ENCODE peak calls at places on chromosome 22, in six cellular contexts. I is K562, L is endothelial cell of umbilical vein, S is HepG2, E is WTC11, H is H1. K is an unnamed sample.

GRCh38 chr22:30948930-30949342 is 19.6 kb downstream of the MORC2 start:
- DNase-seq in I (no peak), L (no peak), S (no peak), E (no peak), H (no peak), K (peak)

GRCh38 chr22:30754971-30755759 is 60.5 kb downstream of the OSBP2 start:
- DNase-seq in I (peak), L (peak), S (peak), E (peak), H (peak), K (peak)

GRCh38 chr22:43060213-43060612 is 29.0 kb downstream of the TTLL1 start:
- DNase-seq in I (peak), L (peak), S (peak), E (peak), H (peak), K (no peak)

GRCh38 chr22:26398741-26399153 is 30.3 kb upstream of the ASPHD2 start:
- DNase-seq in I (peak), L (peak), S (no peak), E (peak), H (peak), K (peak)

GRCh38 chr22:45977551-45978274 is 751 bp upstream of the WNT7B start:
- DNase-seq in I (no peak), L (no peak), S (no peak), E (peak), H (no peak), K (peak)

GRCh38 chr22:19882446-19883381 is 28.0 kb upstream of the GNB1L start:
- DNase-seq in I (no peak), L (no peak), S (no peak), E (peak), H (no peak), K (no peak)

GRCh38 chr22:46351767-46352166 is 16.3 kb downstream of the TRMU start:
- DNase-seq in I (no peak), L (no peak), S (no peak), E (no peak), H (no peak), K (no peak)

GRCh38 chr22:37545703-37546435 is 14.4 kb upstream of the CDC42EP1 start:
- DNase-seq in I (peak), L (peak), S (peak), E (peak), H (peak), K (peak)

GRCh38 chr22:37633693-37634504 is 5.6 kb upstream of the SH3BP1 start:
- DNase-seq in I (peak), L (peak), S (peak), E (peak), H (peak), K (no peak)

GRCh38 chr22:47593291-47593690 is 830.8 kb downstream of the TBC1D22A start:
- DNase-seq in I (no peak), L (no peak), S (no peak), E (no peak), H (no peak), K (no peak)

GRCh38 chr22:41948142-41948541 is 1.2 kb upstream of the CENPM start:
- DNase-seq in I (no peak), L (no peak), S (peak), E (no peak), H (no peak), K (no peak)

GRCh38 chr22:37464181-37464580 is 22.0 kb downstream of the MFNG start:
- DNase-seq in I (no peak), L (peak), S (no peak), E (no peak), H (no peak), K (no peak)

GRCh38 chr22:29011868-29012428 is 49.7 kb downstream of the C22orf31 start:
- DNase-seq in I (no peak), L (no peak), S (no peak), E (no peak), H (no peak), K (no peak)

GRCh38 chr22:31621507-31622160 is 40.4 kb downstream of the PISD start:
- DNase-seq in I (no peak), L (no peak), S (no peak), E (no peak), H (no peak), K (no peak)

GRCh38 chr22:37173709-37174108 is 14.3 kb downstream of the C1QTNF6 start:
- DNase-seq in I (no peak), L (no peak), S (no peak), E (peak), H (no peak), K (no peak)

GRCh38 chr22:47027766-47028165 is 265.3 kb downstream of the TBC1D22A start:
- DNase-seq in I (no peak), L (no peak), S (no peak), E (no peak), H (no peak), K (no peak)

GRCh38 chr22:47213571-47214230 is 451.3 kb downstream of the TBC1D22A start:
- DNase-seq in I (peak), L (no peak), S (peak), E (peak), H (no peak), K (peak)

GRCh38 chr22:46614070-46614931 is 5.9 kb upstream of the GRAMD4 start:
- DNase-seq in I (no peak), L (no peak), S (no peak), E (no peak), H (no peak), K (no peak)

GRCh38 chr22:42134033-42135020 is 3.7 kb upstream of the CYP2D6 start:
- DNase-seq in I (no peak), L (no peak), S (no peak), E (no peak), H (no peak), K (no peak)

GRCh38 chr22:25475554-25476022 is 88.9 kb upstream of the GRK3 start:
- DNase-seq in I (no peak), L (peak), S (no peak), E (no peak), H (no peak), K (peak)

GRCh38 chr22:26842103-26842502 is 184.7 kb downstream of the MIAT start:
- DNase-seq in I (no peak), L (no peak), S (no peak), E (no peak), H (no peak), K (no peak)

GRCh38 chr22:27474711-27475547 is 326.6 kb downstream of the MN1 start:
- DNase-seq in I (no peak), L (peak), S (no peak), E (peak), H (peak), K (peak)

GRCh38 chr22:28669388-28669787 is 10.3 kb downstream of the TTC28 start:
- DNase-seq in I (no peak), L (no peak), S (no peak), E (no peak), H (no peak), K (no peak)

GRCh38 chr22:45336971-45337431 is 27.3 kb downstream of the FAM118A start:
- DNase-seq in I (no peak), L (peak), S (no peak), E (no peak), H (no peak), K (no peak)

GRCh38 chr22:30602049-30602448 is 4.9 kb upstream of the TCN2 start:
- DNase-seq in I (no peak), L (peak), S (peak), E (no peak), H (no peak), K (peak)

GRCh38 chr22:41998361-41999261 is at the start of gene WBP2NL:
- DNase-seq in I (peak), L (peak), S (no peak), E (no peak), H (no peak), K (peak)

GRCh38 chr22:37162221-37163095 is 12.7 kb upstream of the IL2RB start:
- DNase-seq in I (no peak), L (no peak), S (no peak), E (no peak), H (no peak), K (no peak)

GRCh38 chr22:22060200-22061084 is 77.9 kb upstream of the TOP3B start:
- DNase-seq in I (peak), L (peak), S (peak), E (peak), H (peak), K (peak)

GRCh38 chr22:27460596-27461347 is 340.8 kb downstream of the MN1 start:
- DNase-seq in I (no peak), L (no peak), S (no peak), E (no peak), H (no peak), K (no peak)

GRCh38 chr22:20247010-20247505 is 21.1 kb downstream of the RTN4R start:
- DNase-seq in I (peak), L (no peak), S (no peak), E (peak), H (no peak), K (no peak)

GRCh38 chr22:46262449-46263207 is 515 bp downstream of the PKDREJ start:
- DNase-seq in I (no peak), L (peak), S (no peak), E (peak), H (peak), K (no peak)

GRCh38 chr22:19404676-19405075 is 26.9 kb downstream of the HIRA start:
- DNase-seq in I (no peak), L (no peak), S (no peak), E (no peak), H (no peak), K (no peak)

GRCh38 chr22:20038574-20038973 is 17.7 kb downstream of the TANGO2 start:
- DNase-seq in I (no peak), L (no peak), S (no peak), E (no peak), H (no peak), K (no peak)

GRCh38 chr22:27238935-27239510 is 562.5 kb downstream of the MN1 start:
- DNase-seq in I (peak), L (peak), S (no peak), E (no peak), H (no peak), K (peak)

GRCh38 chr22:30880181-30880601 is 88.4 kb downstream of the MORC2 start:
- DNase-seq in I (no peak), L (no peak), S (no peak), E (no peak), H (no peak), K (no peak)

GRCh38 chr22:44828193-44828592 is 75.8 kb downstream of the ARHGAP8 start:
- DNase-seq in I (peak), L (no peak), S (no peak), E (peak), H (no peak), K (peak)

DNA sequence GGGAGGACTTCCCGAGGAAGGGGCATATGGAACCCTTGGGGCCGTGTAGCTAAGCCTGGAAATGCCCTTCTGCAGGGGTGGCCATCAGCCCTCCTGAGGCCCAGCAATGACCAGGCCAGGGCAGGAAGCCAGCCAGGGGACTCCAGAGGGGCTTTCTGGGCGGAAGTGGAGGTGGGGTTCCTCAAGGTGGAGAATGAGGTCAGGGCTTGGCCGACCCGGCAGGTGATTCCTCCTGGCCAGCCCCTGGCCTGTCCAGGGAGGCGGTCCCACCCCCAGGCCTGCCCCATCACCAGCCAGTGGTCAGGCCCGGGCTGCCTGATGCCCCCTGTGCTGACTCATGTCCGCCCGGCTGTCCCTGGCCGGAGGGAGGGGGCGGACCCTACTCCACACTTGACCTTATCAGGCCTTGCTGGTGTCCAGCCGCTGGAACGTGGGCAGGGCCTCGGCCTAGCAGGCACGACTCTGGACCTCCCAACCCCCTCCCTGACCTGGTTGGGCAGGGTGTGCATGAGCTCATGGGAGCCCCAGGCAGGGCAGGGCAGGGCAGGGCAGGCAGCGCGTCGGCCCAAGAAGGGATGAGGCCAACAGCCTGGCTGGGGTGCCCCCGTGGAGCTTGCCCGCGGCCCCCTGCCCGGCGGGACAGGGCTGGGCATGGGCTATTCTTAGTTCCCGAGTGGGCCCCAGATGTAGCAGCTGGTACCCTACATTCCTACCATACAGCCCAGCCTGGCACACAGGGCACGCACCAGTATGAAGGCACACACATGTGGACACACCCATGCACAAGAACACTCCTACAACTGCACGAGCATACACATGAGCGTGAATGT is 35.9 kb downstream of the RPL3 start:
- DNase-seq in I (peak), L (peak), S (peak), E (no peak), H (no peak), K (no peak)
- TF ChIP-seq JUN in I (peak), L (peak), S (peak), E (no peak), H (no peak), K (no peak)

DNA sequence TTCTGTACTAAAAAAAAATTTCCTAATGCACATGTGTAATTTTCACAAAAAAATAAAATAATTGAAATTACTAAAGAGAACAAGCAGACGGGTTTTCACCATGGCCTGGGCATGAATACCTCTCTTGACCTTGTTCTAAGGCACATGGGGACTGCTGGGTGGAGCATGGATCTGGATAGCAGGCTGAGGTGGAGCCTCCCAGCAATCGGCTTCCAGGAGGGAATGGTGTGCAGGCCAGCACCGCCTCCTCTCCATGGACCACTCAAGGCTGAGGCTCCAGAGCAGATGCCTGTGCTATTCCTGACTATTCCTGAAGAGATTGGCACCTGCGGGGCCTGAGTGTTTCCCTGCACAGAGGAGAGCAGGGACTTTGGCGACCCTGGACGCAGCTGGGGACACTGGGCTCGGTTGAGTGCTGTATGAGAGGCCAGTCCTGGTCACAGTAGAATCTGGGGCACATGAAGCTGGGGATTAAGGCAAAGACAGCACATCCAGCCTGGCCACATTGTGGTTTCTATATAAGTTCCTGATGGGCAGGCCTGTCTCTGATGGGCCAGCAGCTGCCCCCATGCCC is 963.6 kb downstream of the BRD1 start:
- DNase-seq in I (no peak), L (no peak), S (no peak), E (no peak), H (no peak), K (no peak)
- TF ChIP-seq JUN in I (no peak), L (no peak), S (no peak), E (no peak), H (no peak), K (no peak)

GRCh38 chr22:23938328-23939016 is 22.5 kb downstream of the GSTT2B start:
- DNase-seq in I (peak), L (peak), S (peak), E (no peak), H (no peak), K (no peak)
- TF ChIP-seq JUN in I (no peak), L (no peak), S (no peak), E (no peak), H (no peak), K (no peak)

GRCh38 chr22:40603088-40603605 is 33.4 kb downstream of the MRTFA start:
- DNase-seq in I (no peak), L (peak), S (no peak), E (no peak), H (no peak), K (peak)
- TF ChIP-seq JUN in I (no peak), L (no peak), S (no peak), E (no peak), H (no peak), K (no peak)

GRCh38 chr22:40244586-40244985 is 66.9 kb downstream of the TNRC6B start:
- DNase-seq in I (no peak), L (no peak), S (no peak), E (no peak), H (no peak), K (no peak)

GRCh38 chr22:40251106-40251505 is 73.4 kb downstream of the TNRC6B start:
- DNase-seq in I (no peak), L (no peak), S (no peak), E (no peak), H (no peak), K (no peak)

GRCh38 chr22:40249286-40249685 is 71.6 kb downstream of the TNRC6B start:
- DNase-seq in I (no peak), L (no peak), S (no peak), E (no peak), H (no peak), K (no peak)

GRCh38 chr22:40250608-40251007 is 72.9 kb downstream of the TNRC6B start:
- DNase-seq in I (no peak), L (no peak), S (no peak), E (no peak), H (no peak), K (no peak)

DNA sequence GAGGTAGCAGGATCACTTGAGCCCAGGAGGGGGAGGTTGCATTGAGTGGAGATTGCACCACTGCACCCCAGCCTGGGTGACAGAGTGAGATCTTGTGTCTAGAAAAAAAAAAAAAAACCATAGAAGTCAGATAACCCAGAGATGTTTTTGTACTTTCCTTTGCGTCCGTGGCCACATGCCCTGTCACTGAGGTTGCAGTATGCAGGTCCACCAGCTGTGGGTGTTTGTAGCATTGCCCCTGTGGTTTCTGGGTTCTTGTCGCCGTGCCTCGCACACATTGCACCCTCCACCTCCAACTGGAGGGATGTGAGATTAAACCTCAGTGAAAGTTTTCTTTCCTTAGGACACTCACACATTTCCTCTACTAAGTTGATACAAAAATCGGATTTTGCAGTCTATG is 70.3 kb downstream of the TNRC6B start:
- DNase-seq in I (no peak), L (no peak), S (no peak), E (no peak), H (no peak), K (no peak)
- TF ChIP-seq JUN in I (no peak), L (no peak), S (no peak), E (no peak), H (no peak), K (no peak)

GRCh38 chr22:49687786-49688515 is 139.7 kb downstream of the BRD1 start:
- DNase-seq in I (no peak), L (no peak), S (no peak), E (no peak), H (no peak), K (no peak)
- TF ChIP-seq JUN in I (no peak), L (no peak), S (no peak), E (no peak), H (no peak), K (no peak)

GRCh38 chr22:35919002-35919542 is 109.6 kb downstream of the RBFOX2 start:
- DNase-seq in I (no peak), L (no peak), S (no peak), E (no peak), H (no peak), K (no peak)
- TF ChIP-seq JUN in I (no peak), L (no peak), S (no peak), E (no peak), H (no peak), K (no peak)

GRCh38 chr22:40521046-40521445 is 115.5 kb downstream of the MRTFA start:
- DNase-seq in I (no peak), L (no peak), S (no peak), E (no peak), H (no peak), K (no peak)

GRCh38 chr22:40525250-40525884 is 111.2 kb downstream of the MRTFA start:
- DNase-seq in I (peak), L (peak), S (peak), E (peak), H (no peak), K (peak)

GRCh38 chr22:40520562-40520961 is 116.0 kb downstream of the MRTFA start:
- DNase-seq in I (no peak), L (no peak), S (no peak), E (no peak), H (no peak), K (no peak)

GRCh38 chr22:40526960-40527359 is 109.6 kb downstream of the MRTFA start:
- DNase-seq in I (no peak), L (no peak), S (no peak), E (no peak), H (no peak), K (no peak)

DNA sequence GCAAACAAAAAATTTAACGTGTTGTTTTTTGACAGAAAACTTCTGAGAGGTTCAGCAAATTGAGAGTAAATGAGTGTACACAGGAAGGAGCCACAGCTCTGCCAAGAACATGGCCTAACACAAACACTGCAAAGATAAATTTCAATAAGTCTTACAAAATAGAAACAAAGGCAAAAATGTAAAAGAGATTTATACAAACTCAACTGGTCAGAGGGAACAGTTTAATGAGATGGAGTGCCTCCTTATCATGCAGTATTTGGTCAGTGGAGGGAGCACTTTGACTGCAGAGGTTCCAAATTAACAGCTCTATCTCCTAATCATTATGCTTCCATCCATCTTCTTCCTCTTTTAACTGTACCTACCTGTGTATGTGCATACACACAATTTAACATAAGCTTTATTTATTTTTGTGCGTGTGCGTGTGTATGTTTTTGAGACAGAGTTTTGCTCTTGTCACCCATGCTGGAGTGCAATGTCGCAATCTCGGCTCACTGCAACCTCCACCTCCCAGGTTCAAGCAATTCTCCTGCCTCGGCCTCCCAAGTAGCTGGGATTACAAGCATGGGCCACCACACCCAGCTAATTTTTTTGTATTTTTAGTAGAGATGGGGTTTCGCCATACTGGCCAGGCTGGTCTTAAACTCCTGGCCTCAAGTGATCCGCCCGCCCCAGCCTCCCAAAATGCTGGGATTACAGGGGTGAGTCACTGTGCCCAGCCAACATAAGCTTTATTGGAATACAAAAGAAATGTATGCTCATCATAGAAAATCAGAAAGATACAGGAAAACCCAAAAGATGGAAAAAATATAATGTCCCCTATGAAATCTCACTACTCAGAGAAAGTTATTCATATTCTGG is 111.9 kb downstream of the MRTFA start:
- DNase-seq in I (peak), L (peak), S (peak), E (no peak), H (no peak), K (peak)
- TF ChIP-seq JUN in I (no peak), L (no peak), S (no peak), E (no peak), H (no peak), K (no peak)

K was measured in A549.